ENCODE peak calls at places on chromosomes 7 and 10, in five cellular contexts. V is kidney epithelial cell; U is HFF-Myc; Q is astrocyte of the spinal cord; O is activated T-helper 1 cell treated with anti-CD3 and anti-CD28 coated beads, Interleukin-2, amount 50 U/mL, for 16 hours. X is an unnamed sample.

GRCh38 chr10:3806603-3807002 is 21.6 kb upstream of the KLF6 start:
- DNase-seq in V (no peak), U (no peak), Q (peak; percentile 77), O (no peak), X (no peak)

GRCh38 chr10:97207756-97208346 is 22.1 kb upstream of the SLIT1 start:
- DNase-seq in V (no peak), U (no peak), Q (peak; percentile 21), O (no peak), X (no peak)

GRCh38 chr10:12396567-12396966 is 47.2 kb downstream of the CAMK1D start:
- DNase-seq in V (no peak), U (no peak), Q (no peak), O (no peak), X (no peak)

GRCh38 chr7:98217623-98218582 is 6.7 kb downstream of the BHLHA15 start:
- DNase-seq in V (no peak), U (no peak), Q (no peak), O (no peak), X (no peak)

GRCh38 chr10:52312999-52313349 is 1.1 kb upstream of the DKK1 start:
- DNase-seq in V (no peak), U (no peak), Q (peak; percentile 37), O (no peak), X (no peak)

GRCh38 chr7:94907420-94908203 is at the start of gene PPP1R9A:
- DNase-seq in V (no peak), U (no peak), Q (peak; percentile 20), O (no peak), X (no peak)

GRCh38 chr10:3398825-3399646 is 226.5 kb upstream of the PITRM1 start:
- DNase-seq in V (no peak), U (peak; percentile 73), Q (no peak), O (no peak), X (no peak)

GRCh38 chr10:9209105-9209798 is 1154.8 kb downstream of the GATA3 start:
- DNase-seq in V (peak; percentile 16), U (peak; percentile 53), Q (peak; percentile 63), O (peak; percentile 56), X (peak; percentile 9)

GRCh38 chr10:127907411-127908105 is 655 bp downstream of the PTPRE start:
- DNase-seq in V (no peak), U (no peak), Q (peak; percentile 33), O (no peak), X (no peak)

GRCh38 chr10:5343979-5344378 is 20.8 kb upstream of the UCN3 start:
- DNase-seq in V (no peak), U (no peak), Q (no peak), O (no peak), X (no peak)

GRCh38 chr7:138603549-138604324 is 97.4 kb downstream of the SVOPL start:
- DNase-seq in V (peak; percentile 21), U (no peak), Q (no peak), O (no peak), X (no peak)

GRCh38 chr10:87685832-87686589 is 26.3 kb downstream of the PAPSS2 start:
- DNase-seq in V (no peak), U (no peak), Q (no peak), O (no peak), X (no peak)

GRCh38 chr7:158020706-158021095 is 566.9 kb downstream of the PTPRN2 start:
- DNase-seq in V (no peak), U (no peak), Q (no peak), O (no peak), X (no peak)

GRCh38 chr7:8149222-8149621 is 112.7 kb downstream of the ICA1 start:
- DNase-seq in V (no peak), U (no peak), Q (no peak), O (no peak), X (no peak)

GRCh38 chr10:30415613-30416012 is 18.4 kb upstream of the MAP3K8 start:
- DNase-seq in V (no peak), U (no peak), Q (no peak), O (no peak), X (no peak)

GRCh38 chr10:36943534-36943933 is 181.9 kb upstream of the ANKRD30A start:
- DNase-seq in V (no peak), U (no peak), Q (no peak), O (no peak), X (no peak)

GRCh38 chr7:149595541-149595940 is 97.9 kb upstream of the ZNF746 start:
- DNase-seq in V (no peak), U (no peak), Q (no peak), O (no peak), X (no peak)

GRCh38 chr7:5333121-5334050 is 50.6 kb downstream of the SLC29A4 start:
- DNase-seq in V (no peak), U (no peak), Q (no peak), O (no peak), X (no peak)

GRCh38 chr7:30046127-30046774 is 18.0 kb downstream of the PLEKHA8 start:
- DNase-seq in V (no peak), U (no peak), Q (no peak), O (no peak), X (no peak)

GRCh38 chr10:70932415-70933196 is 44.2 kb upstream of the PCBD1 start:
- DNase-seq in V (no peak), U (peak; percentile 30), Q (no peak), O (no peak), X (no peak)

GRCh38 chr7:91397099-91397498 is 132.9 kb downstream of the FZD1 start:
- DNase-seq in V (no peak), U (no peak), Q (no peak), O (no peak), X (no peak)

X was measured in GOT3.